ENCODE peak calls at places on chromosome 22, in eight cellular contexts. M is cardiac muscle cell; W is activated CD4-positive, alpha-beta T cell treated with anti-CD3 and anti-CD28 coated beads, Interleukin-2, amount 50 U/mL, for 24 hours; H is CD8-positive, alpha-beta memory T cell; V is dermis blood vessel endothelial cell; S is GM04504; P is T-cell; T is activated T-helper 1 cell treated with anti-CD3 and anti-CD28 coated beads, Interleukin-12 subunit alpha, Interleukin-12 subunit beta, Interleukin-2, Interleukin-4 antibody, amounts not matched to agents 30 ng/mL and 10 ng/mL and 1 ng/mL, durations not matched to agents 14 hours and 24 hours and 36 hours. U is an unnamed sample.

GRCh38 chr22:48633996-48634836 is 1193.5 kb downstream of the BRD1 start:
- DNase-seq in M (no peak), W (no peak), H (no peak), V (no peak), S (no peak), P (no peak), T (no peak), U (no peak)

GRCh38 chr22:23402275-23403151 is 177.6 kb downstream of the IGLL1 start:
- DNase-seq in M (peak; percentile 90), W (peak; percentile 17), H (peak; percentile 11), V (peak; percentile 70), S (no peak), P (peak; percentile 11), T (peak; percentile 9), U (peak; percentile 75)

GRCh38 chr22:44876921-44877320 is 124.5 kb downstream of the ARHGAP8 start:
- DNase-seq in M (no peak), W (no peak), H (no peak), V (no peak), S (no peak), P (no peak), T (no peak), U (no peak)

GRCh38 chr22:47032956-47033647 is 270.7 kb downstream of the TBC1D22A start:
- DNase-seq in M (no peak), W (no peak), H (no peak), V (no peak), S (no peak), P (no peak), T (no peak), U (no peak)

GRCh38 chr22:26998134-26998533 is 340.7 kb downstream of the MIAT start:
- DNase-seq in M (no peak), W (no peak), H (no peak), V (no peak), S (no peak), P (no peak), T (no peak), U (no peak)

GRCh38 chr22:19853879-19854777 is 546 bp downstream of the GNB1L start:
- DNase-seq in M (no peak), W (peak; percentile 7), H (peak; percentile 12), V (no peak), S (no peak), P (no peak), T (no peak), U (no peak)

GRCh38 chr22:25081409-25081824 is 118.2 kb upstream of the CRYBB3 start:
- DNase-seq in M (no peak), W (peak; percentile 58), H (peak; percentile 31), V (peak; percentile 78), S (no peak), P (peak; percentile 38), T (peak; percentile 33), U (no peak)

GRCh38 chr22:37183432-37184379 is 4.3 kb downstream of the C1QTNF6 start:
- DNase-seq in M (no peak), W (no peak), H (no peak), V (no peak), S (no peak), P (no peak), T (no peak), U (no peak)

GRCh38 chr22:50298937-50299656 is 8.3 kb downstream of the PLXNB2 start:
- DNase-seq in M (no peak), W (no peak), H (no peak), V (peak; percentile 47), S (no peak), P (no peak), T (no peak), U (no peak)

GRCh38 chr22:29031236-29031982 is 30.2 kb downstream of the C22orf31 start:
- DNase-seq in M (peak; percentile 75), W (no peak), H (no peak), V (peak; percentile 99), S (peak; percentile 79), P (no peak), T (no peak), U (no peak)

GRCh38 chr22:44360686-44361381 is 48.1 kb upstream of the SHISAL1 start:
- DNase-seq in M (no peak), W (no peak), H (no peak), V (peak; percentile 57), S (peak; percentile 68), P (no peak), T (no peak), U (no peak)

GRCh38 chr22:36613958-36614357 is 85.0 kb upstream of the EIF3D start:
- DNase-seq in M (peak; percentile 41), W (no peak), H (no peak), V (no peak), S (no peak), P (no peak), T (no peak), U (no peak)

GRCh38 chr22:47001288-47001687 is 238.8 kb downstream of the TBC1D22A start:
- DNase-seq in M (no peak), W (no peak), H (no peak), V (no peak), S (no peak), P (no peak), T (no peak), U (no peak)

GRCh38 chr22:18000441-18001039 is 23.8 kb downstream of the MICAL3 start:
- DNase-seq in M (peak; percentile 46), W (no peak), H (peak; percentile 15), V (peak; percentile 42), S (no peak), P (peak; percentile 22), T (no peak), U (no peak)

GRCh38 chr22:19619144-19620009 is 94.9 kb upstream of the SEPTIN5 start:
- DNase-seq in M (no peak), W (no peak), H (no peak), V (peak; percentile 24), S (no peak), P (no peak), T (no peak), U (no peak)

GRCh38 chr22:20238567-20239062 is 29.5 kb downstream of the RTN4R start:
- DNase-seq in M (peak; percentile 67), W (peak; percentile 27), H (peak; percentile 63), V (peak; percentile 56), S (no peak), P (peak; percentile 23), T (peak; percentile 45), U (no peak)

GRCh38 chr22:40621309-40622151 is 15.0 kb downstream of the MRTFA start:
- DNase-seq in M (no peak), W (no peak), H (no peak), V (no peak), S (no peak), P (no peak), T (no peak), U (no peak)